ENCODE peak calls at places on chromosomes 12 and 14, in five cellular contexts. O is adipocyte, I is cardiac muscle cell, Z is uterus, M is GM23248. T is an unnamed sample. For H3K4me1, the result is how much of the 10 kb centered on the place peaks cover.

GRCh38 chr14:99534333-99534732 is 53.1 kb downstream of the CCNK start:
- DNase-seq in O (no peak), I (no peak), Z (no peak), M (no peak), T (no peak)

GRCh38 chr12:2666411-2666810 is 128.4 kb upstream of the FKBP4 start:
- DNase-seq in O (no peak), I (no peak), Z (no peak), M (peak), T (no peak)

GRCh38 chr14:100778078-100778927 is 47.6 kb upstream of the MEG3 start:
- DNase-seq in O (no peak), I (no peak), Z (peak), M (no peak), T (no peak)

GRCh38 chr12:42570076-42570475 is 19.5 kb downstream of the PRICKLE1 start:
- DNase-seq in O (no peak), I (no peak), Z (no peak), M (no peak), T (no peak)

GRCh38 chr12:97767347-97767746 is 304.7 kb downstream of the RMST start:
- DNase-seq in O (no peak), I (no peak), Z (no peak), M (no peak), T (peak)

GRCh38 chr12:85804663-85805062 is 31.5 kb downstream of the RASSF9 start:
- DNase-seq in O (peak), I (peak), Z (no peak), M (peak), T (no peak)

GRCh38 chr12:8455727-8456360 is at the start of gene CLEC6A:
- DNase-seq in O (no peak), I (no peak), Z (no peak), M (no peak), T (no peak)

GRCh38 chr12:123973552-123974341 is 732 bp downstream of the ZNF664 start:
- DNase-seq in O (peak), I (peak), Z (peak), M (peak), T (peak)

GRCh38 chr12:77847060-77847541 is 16.4 kb downstream of the NAV3 start:
- DNase-seq in O (peak), I (peak), Z (no peak), M (peak), T (no peak)

GRCh38 chr14:84064756-84065155 is 1465.2 kb upstream of the FLRT2 start:
- DNase-seq in O (no peak), I (no peak), Z (no peak), M (no peak), T (no peak)

GRCh38 chr12:101813117-101813516 is 17.6 kb downstream of the GNPTAB start:
- DNase-seq in O (peak), I (no peak), Z (no peak), M (no peak), T (no peak)

GRCh38 chr14:75201087-75201486 is 24.7 kb upstream of the TMED10 start:
- DNase-seq in O (no peak), I (peak), Z (no peak), M (no peak), T (peak)

GRCh38 chr12:88391556-88391955 is 188.7 kb downstream of the KITLG start:
- DNase-seq in O (peak), I (peak), Z (no peak), M (peak), T (no peak)

GRCh38 chr14:91412939-91413338 is 4.7 kb downstream of the CCDC88C start:
- DNase-seq in O (no peak), I (no peak), Z (no peak), M (no peak), T (no peak)

GRCh38 chr12:67430708-67431335 is 161.7 kb downstream of the CAND1 start:
- DNase-seq in O (no peak), I (peak), Z (peak), M (peak), T (no peak)

GRCh38 chr12:118126119-118126757 is 9.7 kb upstream of the PEBP1 start:
- DNase-seq in O (no peak), I (no peak), Z (no peak), M (no peak), T (peak)

GRCh38 chr12:108634225-108634795 is 616 bp upstream of the SELPLG start:
- DNase-seq in O (no peak), I (no peak), Z (no peak), M (no peak), T (no peak)

GRCh38 chr14:64502476-64503183 is 1.0 kb downstream of the ZBTB25 start:
- DNase-seq in O (peak), I (peak), Z (no peak), M (no peak), T (peak)

GRCh38 chr14:41785696-41786095 is 179.0 kb downstream of the LRFN5 start:
- DNase-seq in O (no peak), I (peak), Z (no peak), M (no peak), T (no peak)

GRCh38 chr12:27711312-27711682 is 665 bp downstream of the MRPS35 start:
- DNase-seq in O (peak), I (no peak), Z (no peak), M (no peak), T (peak)

GRCh38 chr12:121464331-121464730 is 64.4 kb downstream of the RNF34 start:
- DNase-seq in O (no peak), I (no peak), Z (no peak), M (no peak), T (no peak)

GRCh38 chr14:24233538-24233866 is 773 bp downstream of the GMPR2 start:
- DNase-seq in O (no peak), I (no peak), Z (no peak), M (no peak), T (no peak)

GRCh38 chr12:91422107-91422506 is 239.5 kb upstream of the DCN start:
- DNase-seq in O (no peak), I (no peak), Z (no peak), M (no peak), T (peak)

GRCh38 chr14:103091041-103091882 is 3.3 kb upstream of the EXOC3L4 start:
- DNase-seq in O (peak), I (peak), Z (peak), M (peak), T (peak)

GRCh38 chr12:18559242-18559641 is 178.6 kb downstream of the PLCZ1 start:
- DNase-seq in O (no peak), I (no peak), Z (no peak), M (no peak), T (no peak)

GRCh38 chr12:70736775-70737174 is 99.5 kb upstream of the PTPRB start:
- DNase-seq in O (no peak), I (no peak), Z (no peak), M (no peak), T (peak)

GRCh38 chr14:96194657-96195431 is 9.8 kb upstream of the BDKRB2 start:
- DNase-seq in O (peak), I (no peak), Z (no peak), M (no peak), T (no peak)

GRCh38 chr12:104573-105081 is 38.1 kb downstream of the IQSEC3 start:
- DNase-seq in O (peak), I (peak), Z (no peak), M (peak), T (peak)

GRCh38 chr14:93951798-93952540 is 24.4 kb downstream of the ASB2 start:
- DNase-seq in O (no peak), I (no peak), Z (no peak), M (peak), T (no peak)

GRCh38 chr14:61927015-61927414 is 164.8 kb downstream of the SNAPC1 start:
- DNase-seq in O (peak), I (no peak), Z (no peak), M (peak), T (no peak)

GRCh38 chr12:33617218-33617617 is 177.6 kb upstream of the SYT10 start:
- DNase-seq in O (no peak), I (no peak), Z (no peak), M (no peak), T (no peak)

GRCh38 chr12:99131761-99132199 is 486.7 kb downstream of the APAF1 start:
- DNase-seq in O (peak), I (peak), Z (peak), M (peak), T (no peak)

GRCh38 chr12:47219243-47219642 is 139.5 kb upstream of the AMIGO2 start:
- DNase-seq in O (peak), I (peak), Z (no peak), M (peak), T (no peak)

GRCh38 chr14:68363841-68364711 is 428.8 kb downstream of the ZFP36L1 start:
- DNase-seq in O (no peak), I (peak), Z (peak), M (peak), T (no peak)

GRCh38 chr14:63852817-63853730 is at the start of gene SYNE2:
- DNase-seq in O (peak), I (peak), Z (peak), M (peak), T (peak)

GRCh38 chr14:82009076-82009475 is 475.4 kb upstream of the SEL1L start:
- DNase-seq in O (no peak), I (no peak), Z (no peak), M (no peak), T (peak)

GRCh38 chr12:54993181-54993835 is 8.7 kb upstream of the TESPA1 start:
- DNase-seq in O (peak), I (peak), Z (no peak), M (peak), T (peak)

GRCh38 chr12:13062669-13063068 is 18.5 kb downstream of the FAM234B start:
- DNase-seq in O (no peak), I (no peak), Z (no peak), M (no peak), T (no peak)

GRCh38 chr14:75879031-75879430 is 102.8 kb downstream of the TGFB3 start:
- DNase-seq in O (peak), I (peak), Z (no peak), M (peak), T (no peak)

DNA sequence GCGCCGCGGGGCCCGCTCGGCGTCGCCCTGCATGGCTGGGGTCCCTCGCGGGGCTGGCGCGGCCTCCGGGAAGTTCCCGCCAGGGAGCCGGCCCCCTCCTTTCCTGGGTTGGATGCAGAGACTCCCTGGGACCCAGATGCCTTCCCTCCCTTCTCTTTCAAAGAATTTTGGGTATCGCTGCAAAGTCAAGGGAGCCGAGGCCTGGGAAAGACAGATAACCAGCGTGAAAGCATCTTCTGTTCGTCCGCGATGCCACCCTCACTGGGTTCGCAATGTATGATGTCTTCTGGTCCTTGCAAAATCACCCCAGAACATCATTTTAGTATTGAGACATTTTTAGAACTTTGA is 436 bp downstream of the IRAK3 start:
- DNase-seq in O (no peak), I (peak), Z (no peak), M (peak), T (no peak)
- H3K4me3 ChIP-seq in O (peak), I (peak), Z (peak), M (peak), T (peak)

DNA sequence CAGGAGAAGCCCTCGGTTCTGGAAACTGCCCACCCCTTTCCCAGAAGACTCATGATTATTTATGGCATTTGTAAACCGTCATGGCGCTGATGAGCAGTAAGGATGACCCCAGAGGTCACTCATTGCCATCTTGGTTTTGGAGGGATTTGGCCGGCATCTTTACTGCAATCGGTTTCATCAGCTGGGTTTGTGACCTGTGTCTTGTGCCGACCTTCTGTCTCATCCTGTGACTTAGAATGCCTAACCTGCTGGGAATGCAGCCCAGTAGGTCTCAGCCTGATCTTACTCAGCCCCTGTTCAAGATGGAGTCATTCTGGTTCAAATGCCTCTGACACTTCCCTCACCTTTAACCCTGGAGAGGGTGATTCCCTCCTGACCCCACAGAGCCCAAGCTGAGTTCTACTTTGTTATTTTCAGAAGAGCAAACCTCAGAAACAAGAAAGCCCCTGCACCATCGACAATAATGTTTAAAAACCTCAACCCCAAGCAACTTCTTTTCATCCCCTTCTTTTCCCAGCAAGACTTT is 105.5 kb upstream of the SFSWAP start:
- DNase-seq in O (no peak), I (no peak), Z (no peak), M (no peak), T (no peak)
- H3K4me1 ChIP-seq in O (under half), I (under half), Z (under half), M (under half), T (under half)

DNA sequence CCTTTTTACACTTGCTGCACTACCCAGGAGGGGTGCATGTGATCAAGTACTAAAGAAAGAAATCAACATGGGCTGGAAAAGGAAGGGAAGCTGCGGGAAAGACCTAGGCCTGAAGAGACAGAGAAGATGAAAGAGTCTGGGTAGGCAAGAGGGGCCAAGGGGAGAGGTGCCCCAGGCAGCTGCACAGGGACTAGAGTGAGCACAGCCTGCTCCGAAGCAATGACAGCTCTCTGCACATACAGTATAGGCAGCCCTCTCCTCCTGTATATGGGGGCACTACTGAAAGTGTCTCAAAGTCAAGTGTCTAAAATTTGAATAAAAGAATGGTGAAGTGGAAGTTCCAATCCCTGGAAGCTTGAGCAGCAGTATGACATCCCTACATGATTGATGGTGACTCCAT is 112.0 kb downstream of the TMTC1 start:
- DNase-seq in O (no peak), I (no peak), Z (no peak), M (no peak), T (no peak)
- H3K4me3 ChIP-seq in O (no peak), I (no peak), Z (no peak), M (no peak), T (no peak)

GRCh38 chr14:69684461-69685183 is 73.2 kb downstream of the SUSD6 start:
- DNase-seq in O (no peak), I (no peak), Z (no peak), M (no peak), T (no peak)

GRCh38 chr14:69685716-69686115 is 74.3 kb downstream of the SUSD6 start:
- DNase-seq in O (peak), I (peak), Z (peak), M (peak), T (peak)

GRCh38 chr14:69682607-69683263 is 71.3 kb downstream of the SUSD6 start:
- DNase-seq in O (peak), I (peak), Z (no peak), M (peak), T (peak)

GRCh38 chr14:69685217-69685616 is 73.8 kb downstream of the SUSD6 start:
- DNase-seq in O (no peak), I (no peak), Z (no peak), M (peak), T (no peak)

DNA sequence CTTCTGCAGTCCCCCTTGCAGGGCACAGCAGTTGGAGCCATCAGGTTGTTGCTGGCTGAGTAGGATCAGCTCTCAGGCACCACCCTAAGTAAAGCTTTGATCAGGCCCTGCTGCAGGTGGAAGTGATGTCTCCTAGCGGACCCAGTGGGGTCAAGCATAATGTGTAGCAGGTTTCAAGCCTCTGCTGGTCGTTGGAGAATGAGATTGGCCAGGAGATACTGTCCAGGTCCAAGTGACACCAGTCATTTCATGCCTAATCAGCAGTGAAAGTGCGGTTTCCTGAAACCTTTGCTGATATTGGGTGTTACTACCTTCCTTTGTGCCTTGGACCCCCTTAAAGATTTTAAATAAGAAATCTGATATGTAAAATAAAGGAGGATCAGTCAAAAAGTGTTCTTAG is 72.6 kb downstream of the SUSD6 start:
- DNase-seq in O (no peak), I (no peak), Z (no peak), M (no peak), T (no peak)
- H3K4me1 ChIP-seq in O (under half), I (under half), Z (under half), M (under half), T (under half)

GRCh38 chr14:92789457-92790089 is 4.5 kb upstream of the GOLGA5 start:
- DNase-seq in O (no peak), I (no peak), Z (no peak), M (peak), T (no peak)

GRCh38 chr14:92783813-92784431 is 10.2 kb upstream of the GOLGA5 start:
- DNase-seq in O (peak), I (peak), Z (no peak), M (peak), T (peak)

GRCh38 chr14:92785601-92786426 is 8.3 kb upstream of the GOLGA5 start:
- DNase-seq in O (peak), I (peak), Z (peak), M (peak), T (peak)

GRCh38 chr14:92787554-92787953 is 6.6 kb upstream of the GOLGA5 start:
- DNase-seq in O (no peak), I (no peak), Z (no peak), M (no peak), T (no peak)

GRCh38 chr14:92786427-92786756 is 7.7 kb upstream of the GOLGA5 start:
- DNase-seq in O (no peak), I (no peak), Z (no peak), M (no peak), T (no peak)
- H3K4me3 ChIP-seq in O (peak), I (no peak), Z (no peak), M (no peak), T (no peak)

GRCh38 chr12:94172973-94173372 is 24.6 kb downstream of the PLXNC1 start:
- DNase-seq in O (peak), I (peak), Z (no peak), M (peak), T (no peak)

GRCh38 chr12:94170690-94171594 is 22.6 kb downstream of the PLXNC1 start:
- DNase-seq in O (no peak), I (no peak), Z (no peak), M (no peak), T (no peak)

GRCh38 chr12:94169966-94170689 is 21.8 kb downstream of the PLXNC1 start:
- DNase-seq in O (no peak), I (no peak), Z (no peak), M (no peak), T (no peak)

GRCh38 chr12:94172031-94172430 is 23.7 kb downstream of the PLXNC1 start:
- DNase-seq in O (no peak), I (peak), Z (no peak), M (peak), T (no peak)

DNA sequence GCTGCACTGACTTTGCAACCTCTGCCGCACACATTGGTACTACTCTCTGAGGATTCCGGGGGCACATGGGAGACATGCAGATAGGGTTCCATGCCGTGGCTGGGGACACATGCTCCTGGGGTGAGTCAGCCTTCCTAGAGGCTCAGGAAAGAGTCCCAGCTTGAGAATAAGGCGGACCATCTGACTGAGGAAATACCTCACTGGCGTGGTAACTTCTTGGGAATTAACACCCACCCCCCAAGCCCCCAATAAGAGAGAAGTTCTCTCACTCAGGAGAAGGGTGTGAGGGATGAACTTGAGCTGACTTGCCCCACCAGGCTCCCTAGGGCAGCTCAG is 23.2 kb downstream of the PLXNC1 start:
- DNase-seq in O (no peak), I (peak), Z (no peak), M (peak), T (no peak)
- H3K4me1 ChIP-seq in O (under half), I (under half), Z (under half), M (under half), T (under half)

DNA sequence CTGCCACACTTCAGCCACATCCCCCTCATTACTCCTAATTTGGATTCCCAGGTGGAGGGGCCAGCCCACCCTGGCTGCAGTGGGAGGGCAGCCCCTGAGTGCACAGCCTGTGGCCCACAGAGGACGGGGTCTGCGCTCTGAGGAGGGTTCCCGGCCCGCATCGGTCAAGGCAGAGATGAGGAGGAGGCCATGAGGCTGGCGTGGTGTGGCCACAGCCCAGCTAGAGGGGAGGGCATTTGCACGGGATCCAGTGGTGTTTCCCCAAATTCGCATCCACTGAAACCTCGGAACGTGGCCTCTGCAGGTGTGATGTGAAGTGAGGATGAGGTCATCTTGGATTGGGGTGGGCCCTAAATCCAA is 38.1 kb upstream of the FBRSL1 start:
- DNase-seq in O (no peak), I (no peak), Z (no peak), M (no peak), T (no peak)
- H3K4me3 ChIP-seq in O (no peak), I (no peak), Z (no peak), M (no peak), T (no peak)